ENCODE peak calls at places on chromosome 3, in four cellular contexts. N is H1, O is HepG2, G is GM12878. P is an unnamed sample.

GRCh38 chr3:60979861-60980739 is 271.2 kb downstream of the FHIT start:
- DNase-seq in N (no peak), O (no peak), G (no peak), P (no peak)

GRCh38 chr3:58116161-58116955 is 94.4 kb downstream of the DNASE1L3 start:
- DNase-seq in N (no peak), O (no peak), G (peak), P (no peak)

GRCh38 chr3:58206406-58207011 is 4.3 kb downstream of the DNASE1L3 start:
- DNase-seq in N (no peak), O (peak), G (no peak), P (no peak)

GRCh38 chr3:25663324-25664065 is 1.2 kb downstream of the TOP2B start:
- DNase-seq in N (no peak), O (peak), G (no peak), P (peak)

GRCh38 chr3:60086811-60087210 is 1037.0 kb upstream of the CFAP20DC start:
- DNase-seq in N (no peak), O (peak), G (peak), P (no peak)

GRCh38 chr3:33855884-33856546 is 57.6 kb downstream of the PDCD6IP start:
- DNase-seq in N (no peak), O (no peak), G (no peak), P (no peak)

GRCh38 chr3:40476478-40477470 is at the start of gene ZNF619:
- DNase-seq in N (no peak), O (peak), G (no peak), P (peak)

GRCh38 chr3:164533275-164533674 is 545.0 kb downstream of the SI start:
- DNase-seq in N (no peak), O (no peak), G (no peak), P (no peak)

GRCh38 chr3:128847631-128848370 is 31.6 kb upstream of the ACAD9 start:
- DNase-seq in N (no peak), O (no peak), G (no peak), P (no peak)

GRCh38 chr3:154885016-154885415 is 195.1 kb upstream of the MME start:
- DNase-seq in N (no peak), O (no peak), G (no peak), P (no peak)

GRCh38 chr3:112776000-112776399 is 70.7 kb downstream of the CD200R1L start:
- DNase-seq in N (no peak), O (no peak), G (no peak), P (no peak)

GRCh38 chr3:172332256-172333041 is 115.8 kb downstream of the GHSR start:
- DNase-seq in N (no peak), O (peak), G (no peak), P (peak)

GRCh38 chr3:134362670-134363380 is 11.4 kb downstream of the AMOTL2 start:
- DNase-seq in N (no peak), O (no peak), G (no peak), P (no peak)

GRCh38 chr3:134365766-134366065 is 8.5 kb downstream of the AMOTL2 start:
- DNase-seq in N (no peak), O (no peak), G (no peak), P (no peak)

GRCh38 chr3:134363381-134363755 is 10.9 kb downstream of the AMOTL2 start:
- DNase-seq in N (no peak), O (no peak), G (no peak), P (peak)

GRCh38 chr3:134364936-134365765 is 9.1 kb downstream of the AMOTL2 start:
- DNase-seq in N (no peak), O (no peak), G (no peak), P (no peak)

DNA sequence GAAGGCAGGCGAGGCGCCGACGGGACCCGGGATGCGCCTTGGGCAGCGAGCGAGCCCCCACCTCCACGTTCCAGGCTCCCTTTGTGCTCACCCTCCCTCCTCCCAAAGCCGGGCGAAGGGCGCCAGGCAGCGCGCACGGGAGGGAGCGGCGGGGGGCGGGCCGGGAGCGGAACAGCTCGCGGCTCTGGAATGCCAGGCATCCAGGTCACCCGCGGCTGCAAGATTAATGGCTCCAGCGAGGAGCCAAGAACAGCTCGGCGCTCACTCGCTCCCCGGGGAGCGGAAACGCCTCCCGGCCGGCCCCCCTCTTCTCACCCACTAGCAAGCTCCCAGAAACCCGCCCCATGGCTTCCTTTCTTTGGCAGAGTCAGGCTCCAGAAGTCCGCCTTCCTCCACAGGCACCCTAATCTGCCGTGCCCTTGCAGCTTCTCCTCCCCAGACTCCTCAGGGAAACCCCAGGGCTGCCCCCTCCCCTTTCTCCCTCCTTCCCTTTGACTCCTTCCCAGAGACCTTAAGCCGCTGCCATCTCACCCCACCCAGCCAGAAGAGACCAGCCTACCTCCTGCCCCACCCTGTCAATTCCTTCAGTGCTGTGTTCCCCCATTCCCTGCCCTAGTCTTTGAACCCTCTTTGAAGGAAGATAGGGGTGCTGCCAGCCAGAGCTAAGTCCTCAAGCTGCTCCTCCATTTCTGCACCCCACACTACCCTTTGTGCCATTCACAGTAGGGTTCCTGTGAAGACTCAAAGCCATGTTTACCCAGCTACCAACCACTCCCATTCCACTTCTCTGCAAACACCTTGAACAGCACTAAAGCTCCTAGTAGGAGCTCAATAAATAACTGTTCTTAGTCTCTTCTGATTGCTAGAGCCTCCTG is 9.9 kb downstream of the AMOTL2 start:
- DNase-seq in N (peak), O (no peak), G (no peak), P (peak)
- TF ChIP-seq TCF12 in N (peak), O (no peak), G (no peak), P (peak)

GRCh38 chr3:173930251-173930650 is 532.7 kb downstream of the NLGN1 start:
- DNase-seq in N (no peak), O (no peak), G (no peak), P (no peak)
- TF ChIP-seq TCF12 in N (no peak), O (no peak), G (no peak), P (no peak)

DNA sequence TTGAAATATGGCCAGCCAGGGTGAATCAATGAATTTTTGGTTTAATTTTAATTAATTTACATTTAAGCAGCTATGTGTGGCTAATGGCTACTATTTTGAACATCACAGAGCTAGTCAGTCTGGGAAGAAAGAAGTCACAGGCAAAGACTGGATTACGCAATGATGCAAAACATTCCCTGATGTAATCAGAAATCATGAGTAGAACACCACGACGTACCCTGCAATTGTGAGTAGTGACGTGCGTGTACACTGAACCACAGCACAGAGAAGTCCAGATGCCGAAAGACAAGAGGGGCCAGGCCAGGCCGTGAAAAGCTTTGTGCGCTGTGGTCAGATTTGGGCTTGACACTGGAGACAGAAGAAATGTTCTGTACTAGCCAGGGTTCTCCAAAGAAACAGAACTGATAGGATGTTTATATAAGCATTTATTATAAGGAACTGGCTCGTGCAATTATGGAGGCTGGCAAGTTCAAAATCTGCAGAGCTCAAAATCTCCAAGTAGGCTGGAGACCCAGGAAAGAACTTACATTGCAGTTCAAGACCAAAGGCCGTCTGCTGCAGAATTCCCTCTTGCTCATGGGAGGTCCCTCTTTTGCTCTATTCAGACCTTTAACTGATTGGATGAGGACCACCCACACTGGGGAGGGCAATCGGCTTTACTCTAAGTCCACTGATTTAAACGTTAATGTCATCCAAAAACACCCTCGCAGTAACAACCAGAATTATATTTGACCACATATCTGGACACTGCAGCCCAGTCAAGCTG is 44.6 kb downstream of the SH3BP5 start:
- DNase-seq in N (no peak), O (no peak), G (no peak), P (no peak)
- TF ChIP-seq TCF12 in N (no peak), O (no peak), G (no peak), P (no peak)

GRCh38 chr3:134460965-134461364 is 24.8 kb downstream of the ANAPC13 start:
- DNase-seq in N (no peak), O (no peak), G (no peak), P (no peak)
- TF ChIP-seq TCF12 in N (no peak), O (no peak), G (no peak), P (peak)

GRCh38 chr3:122642935-122643334 is 37.7 kb upstream of the PARP14 start:
- DNase-seq in N (no peak), O (no peak), G (peak), P (no peak)
- TF ChIP-seq TCF12 in N (no peak), O (no peak), G (no peak), P (no peak)

GRCh38 chr3:149224736-149225594 is 3.3 kb upstream of the CP start:
- DNase-seq in N (no peak), O (peak), G (peak), P (peak)
- TF ChIP-seq TCF12 in N (no peak), O (peak), G (no peak), P (peak)

GRCh38 chr3:16741103-16741758 is 136.0 kb upstream of the DAZL start:
- DNase-seq in N (no peak), O (no peak), G (no peak), P (no peak)
- TF ChIP-seq TCF12 in N (no peak), O (no peak), G (no peak), P (peak)